ENCODE peak calls at places on chromosomes 13 and 19, in eight cellular contexts. K is Right ventricle myocardium superior; U is activated effector memory CD4-positive, alpha-beta T cell treated with anti-CD3 and anti-CD28 coated beads, Interleukin-2, amount 50 U/mL, for 16 hours; H is GM23248; R is CD4-positive, alpha-beta memory T cell; V is substantia nigra; X is amniotic stem cell; D is KBM-7. A is an unnamed sample.

GRCh38 chr19:2166741-2167738 is 3.3 kb downstream of the DOT1L start:
- DNase-seq in X (peak; percentile 29), K (peak; percentile 94), U (no peak), V (peak; percentile 58), D (no peak), H (peak; percentile 92), R (no peak), A (peak; percentile 88)

GRCh38 chr13:30766957-30767603 is 31.7 kb downstream of the ALOX5AP start:
- DNase-seq in D (no peak), H (no peak), X (no peak), U (no peak), R (peak; percentile 51), V (no peak), K (no peak), A (no peak)

GRCh38 chr13:50512602-50513527 is 330.6 kb downstream of the DLEU7 start:
- DNase-seq in V (peak; percentile 30), K (peak; percentile 84), D (peak; percentile 74), R (peak; percentile 43), U (peak; percentile 78), H (peak; percentile 68), X (no peak), A (peak; percentile 91)

GRCh38 chr13:114161028-114161556 is 18.0 kb upstream of the CFAP97D2 start:
- DNase-seq in R (no peak), U (peak; percentile 70), K (no peak), H (no peak), V (no peak), D (no peak), X (no peak), A (no peak)

GRCh38 chr13:111153977-111154332 is 38.8 kb downstream of the ARHGEF7 start:
- DNase-seq in H (no peak), V (no peak), X (peak; percentile 19), U (no peak), R (no peak), D (peak; percentile 54), K (no peak), A (no peak)

GRCh38 chr13:113413898-113414282 is 39.4 kb downstream of the ADPRHL1 start:
- DNase-seq in H (peak; percentile 51), D (no peak), R (no peak), U (no peak), V (no peak), K (peak; percentile 68), X (no peak), A (no peak)

GRCh38 chr19:18737337-18737953 is 53.7 kb downstream of the COMP start:
- DNase-seq in R (no peak), K (no peak), D (no peak), U (no peak), X (no peak), V (no peak), H (peak; percentile 6), A (no peak)

GRCh38 chr19:9487016-9487415 is 11.4 kb downstream of the ZNF560 start:
- DNase-seq in D (peak; percentile 42), H (no peak), V (no peak), U (no peak), K (no peak), X (no peak), R (no peak), A (no peak)

GRCh38 chr13:51814825-51815650 is 11.1 kb upstream of the DHRS12 start:
- DNase-seq in K (peak; percentile 65), H (peak; percentile 66), R (peak; percentile 74), X (peak; percentile 25), V (no peak), U (peak; percentile 89), D (peak; percentile 87), A (no peak)

GRCh38 chr19:43820098-43820860 is 6.8 kb upstream of the ZNF283 start:
- DNase-seq in U (peak; percentile 72), H (peak; percentile 78), X (no peak), D (no peak), R (peak; percentile 15), K (peak; percentile 61), V (peak; percentile 23), A (no peak)

GRCh38 chr13:67225252-67226159 is 4.6 kb downstream of the PCDH9 start:
- DNase-seq in X (no peak), R (no peak), U (no peak), V (no peak), D (no peak), K (no peak), H (no peak), A (peak; percentile 68)

GRCh38 chr19:4807188-4807587 is 15.7 kb downstream of the FEM1A start:
- DNase-seq in V (no peak), R (no peak), H (no peak), X (no peak), D (peak; percentile 61), K (peak; percentile 56), U (no peak), A (no peak)

GRCh38 chr19:12745166-12745897 is 6.3 kb upstream of the BEST2 start:
- DNase-seq in K (no peak), V (no peak), H (no peak), R (no peak), X (no peak), U (no peak), D (no peak), A (no peak)

GRCh38 chr13:101398191-101398590 is 18.1 kb downstream of the NALCN start:
- DNase-seq in V (no peak), K (no peak), R (no peak), H (peak; percentile 78), D (no peak), U (no peak), X (no peak), A (no peak)

GRCh38 chr13:106038752-106039151 is 496.7 kb downstream of the EFNB2 start:
- DNase-seq in K (no peak), V (no peak), U (no peak), H (peak; percentile 74), R (no peak), X (peak; percentile 35), D (no peak), A (no peak)

GRCh38 chr13:75838366-75839017 is 202.4 kb downstream of the LMO7 start:
- DNase-seq in D (no peak), R (no peak), X (no peak), H (peak; percentile 22), V (no peak), U (no peak), K (no peak), A (no peak)

GRCh38 chr19:13621413-13621812 is 115.1 kb upstream of the CACNA1A start:
- DNase-seq in D (no peak), U (peak; percentile 64), K (no peak), H (peak; percentile 99), X (peak; percentile 65), R (no peak), V (no peak), A (peak; percentile 54)

GRCh38 chr19:45598267-45599011 is 3.6 kb downstream of the GPR4 start:
- DNase-seq in K (no peak), V (no peak), R (no peak), H (peak; percentile 46), D (peak; percentile 17), X (no peak), U (no peak), A (no peak)

GRCh38 chr19:38726761-38727301 is 17.4 kb downstream of the CAPN12 start:
- DNase-seq in X (no peak), K (no peak), D (no peak), V (no peak), R (no peak), U (no peak), H (no peak), A (no peak)

GRCh38 chr13:109145631-109146030 is 516.2 kb downstream of the MYO16 start:
- DNase-seq in V (no peak), K (no peak), H (peak; percentile 86), D (peak; percentile 32), U (no peak), R (no peak), X (peak; percentile 68), A (no peak)

GRCh38 chr19:15253513-15253912 is 21.3 kb upstream of the EPHX3 start:
- DNase-seq in K (peak; percentile 72), R (no peak), V (no peak), H (no peak), X (no peak), U (no peak), D (no peak), A (no peak)

A was measured in spleen.